ENCODE peak calls at places on chromosomes 4 and X, in five cellular contexts. One of them, this sample, is unnamed.

GRCh38 chr4:97867557-97868091 is 275.7 kb downstream of the STPG2 start:
- DNase-seq in H54: no peak
- DNase-seq in HEK293T: no peak
- DNase-seq in cardiac muscle cell: no peak
- DNase-seq in left ventricle myocardium inferior: no peak
- DNase-seq in this sample: no peak

GRCh38 chr4:82043081-82043808 is 330.5 kb downstream of the HNRNPD start:
- DNase-seq in HEK293T: no peak
- DNase-seq in cardiac muscle cell: peak; percentile 5
- DNase-seq in H54: no peak
- DNase-seq in left ventricle myocardium inferior: no peak
- DNase-seq in this sample: no peak

GRCh38 chr4:11415409-11416070 is 13.2 kb downstream of the HS3ST1 start:
- DNase-seq in cardiac muscle cell: no peak
- DNase-seq in HEK293T: no peak
- DNase-seq in left ventricle myocardium inferior: no peak
- DNase-seq in H54: no peak
- DNase-seq in this sample: no peak

GRCh38 chr4:3661989-3662388 is 104.2 kb upstream of the ADRA2C start:
- DNase-seq in HEK293T: no peak
- DNase-seq in left ventricle myocardium inferior: no peak
- DNase-seq in H54: no peak
- DNase-seq in cardiac muscle cell: no peak
- DNase-seq in this sample: no peak

GRCh38 chr4:828641-829271 is 2.8 kb upstream of the CPLX1 start:
- DNase-seq in cardiac muscle cell: peak; percentile 30
- DNase-seq in HEK293T: peak; percentile 30
- DNase-seq in left ventricle myocardium inferior: peak; percentile 52
- DNase-seq in H54: no peak
- DNase-seq in this sample: no peak

GRCh38 chr4:8191136-8191747 is 7.8 kb upstream of the SH3TC1 start:
- DNase-seq in H54: peak; percentile 76
- DNase-seq in HEK293T: no peak
- DNase-seq in cardiac muscle cell: peak; percentile 90
- DNase-seq in left ventricle myocardium inferior: peak; percentile 73
- DNase-seq in this sample: peak; percentile 72

GRCh38 chrX:118730500-118731247 is 3.3 kb downstream of the IL13RA1 start:
- DNase-seq in H54: no peak
- DNase-seq in left ventricle myocardium inferior: no peak
- DNase-seq in cardiac muscle cell: peak; percentile 82
- DNase-seq in HEK293T: no peak
- DNase-seq in this sample: no peak

GRCh38 chrX:48956728-48957414 is 536 bp downstream of the OTUD5 start:
- DNase-seq in H54: no peak
- DNase-seq in HEK293T: no peak
- DNase-seq in left ventricle myocardium inferior: no peak
- DNase-seq in cardiac muscle cell: peak; percentile 6
- DNase-seq in this sample: no peak

GRCh38 chrX:105136786-105137185 is 83.7 kb downstream of the TEX13A start:
- DNase-seq in cardiac muscle cell: no peak
- DNase-seq in left ventricle myocardium inferior: no peak
- DNase-seq in H54: no peak
- DNase-seq in HEK293T: no peak
- DNase-seq in this sample: no peak

GRCh38 chrX:70470850-70471289 is 26.2 kb downstream of the DLG3 start:
- DNase-seq in left ventricle myocardium inferior: no peak
- DNase-seq in cardiac muscle cell: no peak
- DNase-seq in HEK293T: no peak
- DNase-seq in H54: no peak
- DNase-seq in this sample: no peak

GRCh38 chr4:146134761-146135160 is 40.8 kb upstream of the LSM6 start:
- DNase-seq in HEK293T: no peak
- DNase-seq in left ventricle myocardium inferior: peak; percentile 16
- DNase-seq in H54: no peak
- DNase-seq in cardiac muscle cell: peak; percentile 5
- DNase-seq in this sample: no peak

GRCh38 chr4:100367451-100367850 is 150.4 kb downstream of the EMCN start:
- DNase-seq in left ventricle myocardium inferior: no peak
- DNase-seq in HEK293T: no peak
- DNase-seq in H54: no peak
- DNase-seq in cardiac muscle cell: no peak
- DNase-seq in this sample: no peak

GRCh38 chrX:56733459-56734046 is 4.5 kb downstream of the NBDY start:
- DNase-seq in left ventricle myocardium inferior: no peak
- DNase-seq in H54: no peak
- DNase-seq in cardiac muscle cell: peak; percentile 51
- DNase-seq in HEK293T: peak; percentile 14
- DNase-seq in this sample: peak; percentile 23

GRCh38 chr4:34250562-34250961 is 1993.8 kb downstream of the ARAP2 start:
- DNase-seq in HEK293T: no peak
- DNase-seq in cardiac muscle cell: peak; percentile 74
- DNase-seq in left ventricle myocardium inferior: no peak
- DNase-seq in H54: no peak
- DNase-seq in this sample: no peak

GRCh38 chrX:63784902-63785692 is at the start of gene ARHGEF9:
- DNase-seq in H54: no peak
- DNase-seq in left ventricle myocardium inferior: peak; percentile 17
- DNase-seq in cardiac muscle cell: peak; percentile 8
- DNase-seq in HEK293T: no peak
- DNase-seq in this sample: peak; percentile 26

GRCh38 chr4:39047691-39048090 is 14.3 kb upstream of the KLHL5 start:
- DNase-seq in HEK293T: no peak
- DNase-seq in left ventricle myocardium inferior: no peak
- DNase-seq in cardiac muscle cell: peak; percentile 56
- DNase-seq in H54: no peak
- DNase-seq in this sample: no peak

GRCh38 chr4:74474345-74475099 is 29.6 kb downstream of the AREG start:
- DNase-seq in left ventricle myocardium inferior: no peak
- DNase-seq in H54: no peak
- DNase-seq in HEK293T: no peak
- DNase-seq in cardiac muscle cell: peak; percentile 9
- DNase-seq in this sample: no peak

GRCh38 chr4:100149190-100149589 is 41.1 kb downstream of the DDIT4L start:
- DNase-seq in left ventricle myocardium inferior: no peak
- DNase-seq in HEK293T: no peak
- DNase-seq in cardiac muscle cell: no peak
- DNase-seq in H54: no peak
- DNase-seq in this sample: no peak

GRCh38 chrX:31213941-31214340 is 142.1 kb upstream of the FTHL17 start:
- DNase-seq in H54: no peak
- DNase-seq in HEK293T: peak; percentile 25
- DNase-seq in left ventricle myocardium inferior: no peak
- DNase-seq in cardiac muscle cell: peak; percentile 33
- DNase-seq in this sample: peak; percentile 32

This sample was measured in GM13976.